ENCODE peak calls at places on chromosomes 7 and 10, in four cellular contexts. One of them, this sample, is unnamed.

GRCh38 chr7:23654508-23654907 is 25.5 kb upstream of the FAM221A start:
- DNase-seq in GM12892: no peak
- DNase-seq in HepG2: peak; percentile 15
- DNase-seq in GM12891: no peak
- DNase-seq in this sample: peak; percentile 26

GRCh38 chr7:5546626-5547025 is 123.0 kb upstream of the TNRC18 start:
- DNase-seq in GM12892: no peak
- DNase-seq in HepG2: no peak
- DNase-seq in GM12891: no peak
- DNase-seq in this sample: no peak

GRCh38 chr10:30502266-30503058 is 68.5 kb downstream of the MAP3K8 start:
- DNase-seq in GM12892: peak; percentile 29
- DNase-seq in HepG2: no peak
- DNase-seq in GM12891: no peak
- DNase-seq in this sample: no peak

GRCh38 chr10:67921065-67921464 is 36.6 kb downstream of the SIRT1 start:
- DNase-seq in GM12892: no peak
- DNase-seq in HepG2: no peak
- DNase-seq in GM12891: no peak
- DNase-seq in this sample: no peak

GRCh38 chr10:14126697-14127440 is 203.9 kb downstream of the FRMD4A start:
- DNase-seq in GM12892: no peak
- DNase-seq in HepG2: no peak
- DNase-seq in GM12891: no peak
- DNase-seq in this sample: no peak

GRCh38 chr7:157693521-157694388 is 357.0 kb downstream of the DNAJB6 start:
- DNase-seq in GM12892: no peak
- DNase-seq in HepG2: no peak
- DNase-seq in GM12891: no peak
- DNase-seq in this sample: peak; percentile 58

GRCh38 chr10:49594594-49594993 is 15.5 kb upstream of the SLC18A3 start:
- DNase-seq in GM12892: no peak
- DNase-seq in HepG2: peak; percentile 54
- DNase-seq in GM12891: no peak
- DNase-seq in this sample: peak; percentile 83

GRCh38 chr7:106858618-106859532 is 6.2 kb upstream of the PIK3CG start:
- DNase-seq in GM12892: no peak
- DNase-seq in HepG2: no peak
- DNase-seq in GM12891: no peak
- DNase-seq in this sample: peak; percentile 61

GRCh38 chr10:79090134-79090803 is 21.5 kb downstream of the ZMIZ1 start:
- DNase-seq in GM12892: no peak
- DNase-seq in HepG2: no peak
- DNase-seq in GM12891: no peak
- DNase-seq in this sample: peak; percentile 62

GRCh38 chr7:54839538-54840213 is 80.7 kb upstream of the SEC61G start:
- DNase-seq in GM12892: no peak
- DNase-seq in HepG2: peak; percentile 20
- DNase-seq in GM12891: no peak
- DNase-seq in this sample: peak; percentile 78

GRCh38 chr10:70891636-70892035 is 3.3 kb upstream of the PCBD1 start:
- DNase-seq in GM12892: no peak
- DNase-seq in HepG2: no peak
- DNase-seq in GM12891: no peak
- DNase-seq in this sample: no peak

GRCh38 chr7:121994625-121995410 is 121.9 kb downstream of the PTPRZ1 start:
- DNase-seq in GM12892: peak; percentile 7
- DNase-seq in HepG2: peak; percentile 70
- DNase-seq in GM12891: peak; percentile 5
- DNase-seq in this sample: peak; percentile 56

GRCh38 chr10:44962870-44963738 is 3.5 kb downstream of the RASSF4 start:
- DNase-seq in GM12892: no peak
- DNase-seq in HepG2: peak; percentile 61
- DNase-seq in GM12891: no peak
- DNase-seq in this sample: no peak

GRCh38 chr7:64654796-64655548 is 11.0 kb upstream of the ZNF107 start:
- DNase-seq in GM12892: no peak
- DNase-seq in HepG2: no peak
- DNase-seq in GM12891: no peak
- DNase-seq in this sample: no peak

GRCh38 chr10:5608608-5609270 is 57.7 kb downstream of the ASB13 start:
- DNase-seq in GM12892: no peak
- DNase-seq in HepG2: no peak
- DNase-seq in GM12891: no peak
- DNase-seq in this sample: no peak

GRCh38 chr10:14250496-14250895 is 80.2 kb downstream of the FRMD4A start:
- DNase-seq in GM12892: no peak
- DNase-seq in HepG2: no peak
- DNase-seq in GM12891: no peak
- DNase-seq in this sample: no peak

GRCh38 chr10:103620891-103621777 is 127.6 kb downstream of the NEURL1 start:
- DNase-seq in GM12892: no peak
- DNase-seq in HepG2: no peak
- DNase-seq in GM12891: no peak
- DNase-seq in this sample: no peak

GRCh38 chr7:135385209-135385608 is 124.7 kb downstream of the CNOT4 start:
- DNase-seq in GM12892: no peak
- DNase-seq in HepG2: no peak
- DNase-seq in GM12891: no peak
- DNase-seq in this sample: no peak

GRCh38 chr10:91632671-91633550 is at the start of gene PPP1R3C:
- DNase-seq in GM12892: peak; percentile 18
- DNase-seq in HepG2: peak; percentile 87
- DNase-seq in GM12891: peak; percentile 6
- DNase-seq in this sample: peak; percentile 93

GRCh38 chr10:98038333-98038732 is 7.9 kb upstream of the CRTAC1 start:
- DNase-seq in GM12892: no peak
- DNase-seq in HepG2: no peak
- DNase-seq in GM12891: no peak
- DNase-seq in this sample: no peak

GRCh38 chr10:103510046-103510685 is 16.7 kb downstream of the NEURL1 start:
- DNase-seq in GM12892: no peak
- DNase-seq in HepG2: no peak
- DNase-seq in GM12891: no peak
- DNase-seq in this sample: peak; percentile 2

GRCh38 chr10:37952051-37952815 is 24.2 kb downstream of the ZNF25 start:
- DNase-seq in GM12892: no peak
- DNase-seq in HepG2: no peak
- DNase-seq in GM12891: no peak
- DNase-seq in this sample: no peak

GRCh38 chr10:86153751-86154150 is 212.8 kb downstream of the GRID1 start:
- DNase-seq in GM12892: no peak
- DNase-seq in HepG2: no peak
- DNase-seq in GM12891: no peak
- DNase-seq in this sample: no peak

GRCh38 chr7:154865984-154866685 is 136.8 kb downstream of the PAXIP1 start:
- DNase-seq in GM12892: no peak
- DNase-seq in HepG2: no peak
- DNase-seq in GM12891: no peak
- DNase-seq in this sample: peak; percentile 10

GRCh38 chr10:121404611-121405010 is 193.6 kb downstream of the FGFR2 start:
- DNase-seq in GM12892: no peak
- DNase-seq in HepG2: no peak
- DNase-seq in GM12891: no peak
- DNase-seq in this sample: no peak

GRCh38 chr10:91541481-91541880 is 91.4 kb downstream of the PPP1R3C start:
- DNase-seq in GM12892: no peak
- DNase-seq in HepG2: no peak
- DNase-seq in GM12891: no peak
- DNase-seq in this sample: no peak

GRCh38 chr10:86078639-86079035 is 288.0 kb downstream of the GRID1 start:
- DNase-seq in GM12892: no peak
- DNase-seq in HepG2: no peak
- DNase-seq in GM12891: no peak
- DNase-seq in this sample: no peak

GRCh38 chr10:53977262-53977661 is 823.8 kb downstream of the PCDH15 start:
- DNase-seq in GM12892: no peak
- DNase-seq in HepG2: no peak
- DNase-seq in GM12891: no peak
- DNase-seq in this sample: no peak

GRCh38 chr7:47638679-47639306 is 56.9 kb upstream of the TNS3 start:
- DNase-seq in GM12892: no peak
- DNase-seq in HepG2: peak; percentile 71
- DNase-seq in GM12891: no peak
- DNase-seq in this sample: no peak

GRCh38 chr10:23368816-23369640 is 24.4 kb upstream of the C10orf67 start:
- DNase-seq in GM12892: no peak
- DNase-seq in HepG2: no peak
- DNase-seq in GM12891: peak; percentile 12
- DNase-seq in this sample: no peak

GRCh38 chr10:73967022-73967429 is 30.9 kb upstream of the VCL start:
- DNase-seq in GM12892: no peak
- DNase-seq in HepG2: no peak
- DNase-seq in GM12891: no peak
- DNase-seq in this sample: no peak

GRCh38 chr10:15027741-15028140 is 16.0 kb upstream of the OLAH start:
- DNase-seq in GM12892: no peak
- DNase-seq in HepG2: no peak
- DNase-seq in GM12891: no peak
- DNase-seq in this sample: no peak

GRCh38 chr7:116528008-116528789 is 3.4 kb downstream of the CAV1 start:
- DNase-seq in GM12892: no peak
- DNase-seq in HepG2: no peak
- DNase-seq in GM12891: no peak
- DNase-seq in this sample: peak; percentile 21

GRCh38 chr10:17744395-17744841 is 7.6 kb upstream of the TMEM236 start:
- DNase-seq in GM12892: no peak
- DNase-seq in HepG2: no peak
- DNase-seq in GM12891: no peak
- DNase-seq in this sample: no peak

GRCh38 chr10:124604214-124605000 is 139.8 kb downstream of the FAM53B start:
- DNase-seq in GM12892: no peak
- DNase-seq in HepG2: no peak
- DNase-seq in GM12891: no peak
- DNase-seq in this sample: peak; percentile 61

GRCh38 chr7:17598846-17599245 is 300.4 kb downstream of the AHR start:
- DNase-seq in GM12892: no peak
- DNase-seq in HepG2: no peak
- DNase-seq in GM12891: no peak
- DNase-seq in this sample: no peak

GRCh38 chr10:93435621-93436385 is 46.3 kb downstream of the MYOF start:
- DNase-seq in GM12892: no peak
- DNase-seq in HepG2: peak; percentile 35
- DNase-seq in GM12891: no peak
- DNase-seq in this sample: no peak

GRCh38 chr7:99452541-99452940 is 13.4 kb downstream of the ATP5MF start:
- DNase-seq in GM12892: no peak
- DNase-seq in HepG2: no peak
- DNase-seq in GM12891: no peak
- DNase-seq in this sample: peak; percentile 25

GRCh38 chr10:69901623-69902505 is 100.2 kb downstream of the COL13A1 start:
- DNase-seq in GM12892: peak; percentile 49
- DNase-seq in HepG2: peak; percentile 50
- DNase-seq in GM12891: peak; percentile 49
- DNase-seq in this sample: peak; percentile 92

GRCh38 chr7:10779465-10780399 is 193.9 kb upstream of the PHF14 start:
- DNase-seq in GM12892: no peak
- DNase-seq in HepG2: no peak
- DNase-seq in GM12891: no peak
- DNase-seq in this sample: no peak
- TF ChIP-seq TAF1 in GM12892: no peak
- TF ChIP-seq TAF1 in HepG2: no peak
- TF ChIP-seq TAF1 in GM12891: no peak
- TF ChIP-seq TAF1 in this sample: no peak

GRCh38 chr7:131819891-131820290 is 263.5 kb upstream of the PODXL start:
- DNase-seq in GM12892: no peak
- DNase-seq in HepG2: no peak
- DNase-seq in GM12891: no peak
- DNase-seq in this sample: no peak
- TF ChIP-seq TAF1 in GM12892: no peak
- TF ChIP-seq TAF1 in HepG2: no peak
- TF ChIP-seq TAF1 in GM12891: no peak
- TF ChIP-seq TAF1 in this sample: no peak

GRCh38 chr10:132229834-132230556 is 43.2 kb downstream of the DPYSL4 start:
- DNase-seq in GM12892: peak; percentile 53
- DNase-seq in HepG2: no peak
- DNase-seq in GM12891: peak; percentile 75
- DNase-seq in this sample: peak; percentile 57
- TF ChIP-seq TAF1 in GM12892: no peak
- TF ChIP-seq TAF1 in HepG2: no peak
- TF ChIP-seq TAF1 in GM12891: no peak
- TF ChIP-seq TAF1 in this sample: no peak

GRCh38 chr10:127195571-127196226 is 692 bp downstream of the INSYN2A start:
- DNase-seq in GM12892: no peak
- DNase-seq in HepG2: no peak
- DNase-seq in GM12891: no peak
- DNase-seq in this sample: peak; percentile 77

GRCh38 chr10:127194598-127194997 is 1.8 kb downstream of the INSYN2A start:
- DNase-seq in GM12892: no peak
- DNase-seq in HepG2: no peak
- DNase-seq in GM12891: no peak
- DNase-seq in this sample: no peak

GRCh38 chr10:127195041-127195506 is 1.3 kb downstream of the INSYN2A start:
- DNase-seq in GM12892: no peak
- DNase-seq in HepG2: no peak
- DNase-seq in GM12891: no peak
- DNase-seq in this sample: peak; percentile 65

GRCh38 chr10:127196955-127197432 is 603 bp upstream of the INSYN2A start:
- DNase-seq in GM12892: no peak
- DNase-seq in HepG2: no peak
- DNase-seq in GM12891: no peak
- DNase-seq in this sample: no peak

DNA sequence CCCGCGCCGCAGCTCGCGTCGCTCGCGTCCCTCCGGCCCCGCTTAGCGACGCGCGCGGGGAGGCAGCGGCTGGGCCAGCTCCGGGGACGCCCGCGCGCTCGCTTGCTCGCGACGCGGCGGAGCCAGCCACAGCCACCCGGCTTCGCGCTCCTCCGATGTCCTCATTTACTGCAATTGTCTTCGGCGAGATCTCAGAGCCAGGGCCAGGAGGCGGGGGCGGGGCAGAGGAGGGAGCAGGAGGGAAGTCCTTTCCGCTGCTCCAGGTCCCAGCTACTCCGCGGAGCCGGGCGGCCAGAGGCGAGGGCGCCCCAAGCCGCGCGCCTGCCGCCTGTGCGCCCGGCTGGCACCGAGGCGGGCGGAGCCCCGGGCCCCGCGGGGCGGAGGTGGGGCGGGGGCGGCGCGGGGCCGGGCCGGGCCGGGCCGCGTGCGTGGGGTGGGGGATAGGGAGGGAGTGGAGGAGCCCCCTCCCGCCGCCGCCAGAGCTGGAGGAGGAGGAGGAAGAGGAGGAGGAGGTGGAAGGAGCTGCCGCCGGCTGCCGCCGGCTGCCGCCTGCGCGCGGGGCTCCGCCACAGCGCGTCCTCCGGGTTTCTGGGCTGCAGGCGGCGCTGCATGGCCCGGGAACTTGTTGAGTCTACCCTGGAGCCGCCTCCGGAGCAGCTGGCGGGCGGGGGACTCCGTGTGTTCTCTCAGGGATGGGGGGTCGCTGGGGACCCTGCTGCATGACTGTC is at the start of gene INSYN2A:
- DNase-seq in GM12892: no peak
- DNase-seq in HepG2: no peak
- DNase-seq in GM12891: no peak
- DNase-seq in this sample: peak; percentile 78
- TF ChIP-seq TAF1 in GM12892: no peak
- TF ChIP-seq TAF1 in HepG2: no peak
- TF ChIP-seq TAF1 in GM12891: no peak
- TF ChIP-seq TAF1 in this sample: no peak

This sample was measured in SK-N-SH.